ENCODE peak calls at places on chromosomes 13 and 19, in eight cellular contexts. R is A673, Q is PC-9, O is neuronal stem cell, H is upper lobe of right lung, T is Peyer's patch, U is transverse colon, C is HCT116. M is an unnamed sample.

GRCh38 chr13:30963794-30964193 is 31.3 kb downstream of the TEX26 start:
- DNase-seq in Q (peak; percentile 14), T (no peak), H (no peak), R (no peak), O (no peak), U (peak; percentile 24), C (no peak), M (no peak)

GRCh38 chr13:111488466-111489132 is 168.2 kb downstream of the TEX29 start:
- DNase-seq in C (no peak), T (no peak), Q (no peak), O (no peak), U (no peak), H (peak; percentile 39), R (no peak), M (no peak)

GRCh38 chr13:42078113-42078769 is 29.8 kb downstream of the DGKH start:
- DNase-seq in H (no peak), O (no peak), T (no peak), C (no peak), Q (no peak), R (no peak), U (no peak), M (no peak)

GRCh38 chr13:40271511-40271910 is 394.9 kb downstream of the FOXO1 start:
- DNase-seq in Q (no peak), O (no peak), C (no peak), U (peak; percentile 14), H (no peak), T (peak; percentile 59), R (no peak), M (no peak)

GRCh38 chr13:111049791-111050538 is 65.1 kb upstream of the ARHGEF7 start:
- DNase-seq in O (no peak), R (no peak), T (no peak), H (no peak), Q (peak; percentile 32), U (no peak), C (no peak), M (peak; percentile 60)

GRCh38 chr13:110323986-110324749 is 17.1 kb downstream of the COL4A2 start:
- DNase-seq in O (no peak), U (no peak), R (no peak), H (no peak), T (no peak), Q (no peak), C (no peak), M (peak; percentile 49)

GRCh38 chr19:15992014-15992413 is 43.2 kb downstream of the OR10H4 start:
- DNase-seq in H (no peak), U (no peak), T (peak; percentile 75), O (no peak), Q (no peak), R (no peak), C (no peak), M (no peak)

GRCh38 chr13:34867590-34867989 is 74.5 kb upstream of the NBEA start:
- DNase-seq in C (no peak), U (no peak), Q (no peak), T (no peak), R (peak; percentile 17), O (no peak), H (no peak), M (no peak)

GRCh38 chr13:50320297-50320862 is 305.1 kb downstream of the KCNRG start:
- DNase-seq in C (peak; percentile 16), O (no peak), Q (no peak), H (no peak), T (no peak), R (peak; percentile 13), U (no peak), M (no peak)

GRCh38 chr13:46297338-46297737 is 85.6 kb downstream of the LRRC63 start:
- DNase-seq in Q (no peak), U (no peak), O (no peak), R (no peak), T (no peak), H (no peak), C (no peak), M (no peak)

GRCh38 chr19:12350185-12350889 is 15.1 kb downstream of the ZNF442 start:
- DNase-seq in C (no peak), O (no peak), T (no peak), R (no peak), H (no peak), Q (no peak), U (no peak), M (no peak)

GRCh38 chr19:53130506-53130905 is 2.2 kb downstream of the ZNF415 start:
- DNase-seq in R (no peak), U (no peak), O (no peak), Q (no peak), T (no peak), H (no peak), C (no peak), M (no peak)

GRCh38 chr19:18605196-18605545 is 1.4 kb downstream of the CRLF1 start:
- DNase-seq in Q (no peak), U (no peak), H (no peak), R (no peak), O (no peak), C (no peak), T (no peak), M (no peak)
- H3K4me3 ChIP-seq in Q (no peak overlapping the region), U (no peak overlapping the region), H (peak overlapping the region; percentile 16), R (peak overlapping the region; percentile 87), O (no peak overlapping the region), C (no peak overlapping the region), T (no peak overlapping the region), M (peak overlapping the region; percentile 30)

GRCh38 chr13:47399599-47399998 is 502.7 kb upstream of the HTR2A start:
- DNase-seq in T (no peak), R (no peak), Q (no peak), U (no peak), O (no peak), H (no peak), C (no peak), M (no peak)

GRCh38 chr13:47397739-47398138 is 500.9 kb upstream of the HTR2A start:
- DNase-seq in Q (no peak), O (no peak), R (no peak), C (no peak), T (no peak), U (no peak), H (no peak), M (peak; percentile 62)

GRCh38 chr13:47396915-47397314 is 500.1 kb upstream of the HTR2A start:
- DNase-seq in O (no peak), H (no peak), Q (no peak), U (no peak), C (no peak), T (no peak), R (no peak), M (no peak)
- H3K9me3 ChIP-seq in O (no peaks in the 10 kb centered on the region), H (no peaks in the 10 kb centered on the region), Q (no peaks in the 10 kb centered on the region), U (no peaks in the 10 kb centered on the region), C (no peaks in the 10 kb centered on the region), T (no peaks in the 10 kb centered on the region), R (no peaks in the 10 kb centered on the region), M (no peaks in the 10 kb centered on the region)

DNA sequence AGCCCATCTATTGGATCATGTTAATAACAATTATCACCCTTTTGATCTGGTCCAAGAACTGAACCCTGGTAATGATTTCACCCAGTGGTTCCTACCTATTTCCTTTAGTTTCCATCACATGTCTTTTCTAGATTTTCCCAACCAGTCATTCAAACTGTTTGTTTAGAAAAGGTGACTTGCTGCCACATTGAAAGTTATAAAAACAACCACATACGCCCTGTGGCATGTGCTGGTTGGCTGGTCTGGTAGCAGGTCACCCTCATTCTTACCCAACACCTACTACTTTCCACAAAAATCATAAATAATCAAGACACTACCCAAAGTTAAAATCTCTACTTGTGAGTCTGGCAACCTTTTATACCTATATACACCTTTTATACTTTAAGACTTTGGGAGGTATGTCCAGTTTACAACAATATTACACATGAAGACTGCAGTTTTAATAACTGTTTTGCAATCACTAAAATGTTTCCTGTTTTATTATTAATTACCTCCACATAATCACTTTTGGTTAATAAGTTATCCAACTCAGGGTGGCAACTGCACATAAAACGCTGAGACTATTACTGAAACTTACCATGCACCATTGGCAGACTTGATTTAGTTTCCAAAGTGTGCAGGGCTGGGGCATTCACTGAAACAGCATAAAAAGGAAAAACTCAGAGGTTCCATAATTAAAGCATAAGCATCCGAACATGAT is 38.9 kb downstream of the DZIP1 start:
- DNase-seq in Q (no peak), C (no peak), U (no peak), T (no peak), H (no peak), O (no peak), R (no peak), M (no peak)
- H3K27ac ChIP-seq in Q (peak overlapping the region; percentile 51), C (no peak overlapping the region), U (no peak overlapping the region), T (no peak overlapping the region), H (no peak overlapping the region), O (no peak overlapping the region), R (no peak overlapping the region), M (no peak overlapping the region)

GRCh38 chr19:39296906-39297305 is 699 bp downstream of the IFNL1 start:
- DNase-seq in R (no peak), O (no peak), U (no peak), C (no peak), T (peak; percentile 22), Q (no peak), H (peak; percentile 13), M (no peak)
- H3K4me3 ChIP-seq in R (no peak overlapping the region), O (peak overlapping the region; percentile 63), U (no peak overlapping the region), C (no peak overlapping the region), T (no peak overlapping the region), Q (no peak overlapping the region), H (no peak overlapping the region), M (no peak overlapping the region)

GRCh38 chr19:37413243-37414084 is 42.6 kb downstream of the ZNF527 start:
- DNase-seq in C (no peak), R (no peak), O (no peak), U (no peak), T (no peak), H (no peak), Q (no peak), M (no peak)
- H3K9me3 ChIP-seq in C (peaks cover 19% of the 10 kb centered on the region), R (peaks cover 78% of the 10 kb centered on the region), O (peaks cover 85% of the 10 kb centered on the region), U (peaks cover 97% of the 10 kb centered on the region), T (peaks cover 41% of the 10 kb centered on the region), H (peaks cover 97% of the 10 kb centered on the region), Q (peaks cover 68% of the 10 kb centered on the region), M (peaks cover 20% of the 10 kb centered on the region)

GRCh38 chr13:33480561-33480960 is 195.0 kb upstream of the STARD13 start:
- DNase-seq in O (no peak), C (no peak), U (no peak), R (no peak), T (no peak), H (no peak), Q (no peak), M (no peak)
- H3K27ac ChIP-seq in O (no peak overlapping the region), C (no peak overlapping the region), U (no peak overlapping the region), R (no peak overlapping the region), T (no peak overlapping the region), H (no peak overlapping the region), Q (no peak overlapping the region), M (no peak overlapping the region)

M was measured in SJSA1.